ENCODE peak calls at places on chromosomes 7 and 10, in five cellular contexts. One of them, this sample, is unnamed.

GRCh38 chr10:30581779-30582380 is 47.7 kb downstream of the LYZL2 start:
- DNase-seq in HT1080: peak
- DNase-seq in GM18507: peak
- DNase-seq in HuH-7.5: peak
- DNase-seq in stimulated activated CD4-positive, alpha-beta T cell treated with anti-CD3 and anti-CD28 coated beads, Interleukin-2, amount 100 ng/mL, for 48 hours: peak
- DNase-seq in this sample: peak

GRCh38 chr10:70584941-70585544 is 17.5 kb downstream of the PRF1 start:
- DNase-seq in HT1080: no peak
- DNase-seq in GM18507: no peak
- DNase-seq in HuH-7.5: no peak
- DNase-seq in stimulated activated CD4-positive, alpha-beta T cell treated with anti-CD3 and anti-CD28 coated beads, Interleukin-2, amount 100 ng/mL, for 48 hours: no peak
- DNase-seq in this sample: no peak

GRCh38 chr7:29457141-29457561 is 106.5 kb upstream of the PRR15 start:
- DNase-seq in HT1080: no peak
- DNase-seq in GM18507: no peak
- DNase-seq in HuH-7.5: no peak
- DNase-seq in stimulated activated CD4-positive, alpha-beta T cell treated with anti-CD3 and anti-CD28 coated beads, Interleukin-2, amount 100 ng/mL, for 48 hours: no peak
- DNase-seq in this sample: no peak

GRCh38 chr7:42573904-42574692 is 337.1 kb upstream of the GLI3 start:
- DNase-seq in HT1080: no peak
- DNase-seq in GM18507: no peak
- DNase-seq in HuH-7.5: no peak
- DNase-seq in stimulated activated CD4-positive, alpha-beta T cell treated with anti-CD3 and anti-CD28 coated beads, Interleukin-2, amount 100 ng/mL, for 48 hours: no peak
- DNase-seq in this sample: no peak

GRCh38 chr7:88922944-88923343 is 127.4 kb upstream of the TEX47 start:
- DNase-seq in HT1080: peak
- DNase-seq in GM18507: no peak
- DNase-seq in HuH-7.5: no peak
- DNase-seq in stimulated activated CD4-positive, alpha-beta T cell treated with anti-CD3 and anti-CD28 coated beads, Interleukin-2, amount 100 ng/mL, for 48 hours: no peak
- DNase-seq in this sample: no peak

GRCh38 chr10:35035641-35036040 is 54.5 kb downstream of the CUL2 start:
- DNase-seq in HT1080: no peak
- DNase-seq in GM18507: no peak
- DNase-seq in HuH-7.5: no peak
- DNase-seq in stimulated activated CD4-positive, alpha-beta T cell treated with anti-CD3 and anti-CD28 coated beads, Interleukin-2, amount 100 ng/mL, for 48 hours: no peak
- DNase-seq in this sample: no peak

GRCh38 chr10:71213761-71214440 is 1.5 kb downstream of the UNC5B start:
- DNase-seq in HT1080: peak
- DNase-seq in GM18507: no peak
- DNase-seq in HuH-7.5: no peak
- DNase-seq in stimulated activated CD4-positive, alpha-beta T cell treated with anti-CD3 and anti-CD28 coated beads, Interleukin-2, amount 100 ng/mL, for 48 hours: no peak
- DNase-seq in this sample: no peak

GRCh38 chr10:89217057-89217990 is 10.2 kb upstream of the CH25H start:
- DNase-seq in HT1080: peak
- DNase-seq in GM18507: no peak
- DNase-seq in HuH-7.5: no peak
- DNase-seq in stimulated activated CD4-positive, alpha-beta T cell treated with anti-CD3 and anti-CD28 coated beads, Interleukin-2, amount 100 ng/mL, for 48 hours: peak
- DNase-seq in this sample: peak

GRCh38 chr7:92797284-92797683 is 39.1 kb downstream of the CDK6 start:
- DNase-seq in HT1080: no peak
- DNase-seq in GM18507: no peak
- DNase-seq in HuH-7.5: no peak
- DNase-seq in stimulated activated CD4-positive, alpha-beta T cell treated with anti-CD3 and anti-CD28 coated beads, Interleukin-2, amount 100 ng/mL, for 48 hours: no peak
- DNase-seq in this sample: no peak

GRCh38 chr10:125881192-125881591 is at the start of gene DHX32:
- DNase-seq in HT1080: no peak
- DNase-seq in GM18507: no peak
- DNase-seq in HuH-7.5: no peak
- DNase-seq in stimulated activated CD4-positive, alpha-beta T cell treated with anti-CD3 and anti-CD28 coated beads, Interleukin-2, amount 100 ng/mL, for 48 hours: no peak
- DNase-seq in this sample: no peak

GRCh38 chr10:24983946-24984345 is 31.5 kb upstream of the PRTFDC1 start:
- DNase-seq in HT1080: no peak
- DNase-seq in GM18507: no peak
- DNase-seq in HuH-7.5: no peak
- DNase-seq in stimulated activated CD4-positive, alpha-beta T cell treated with anti-CD3 and anti-CD28 coated beads, Interleukin-2, amount 100 ng/mL, for 48 hours: no peak
- DNase-seq in this sample: no peak

GRCh38 chr10:124640538-124641231 is 103.5 kb downstream of the FAM53B start:
- DNase-seq in HT1080: no peak
- DNase-seq in GM18507: no peak
- DNase-seq in HuH-7.5: peak
- DNase-seq in stimulated activated CD4-positive, alpha-beta T cell treated with anti-CD3 and anti-CD28 coated beads, Interleukin-2, amount 100 ng/mL, for 48 hours: no peak
- DNase-seq in this sample: no peak

GRCh38 chr10:24251547-24251946 is 42.6 kb downstream of the KIAA1217 start:
- DNase-seq in HT1080: no peak
- DNase-seq in GM18507: no peak
- DNase-seq in HuH-7.5: no peak
- DNase-seq in stimulated activated CD4-positive, alpha-beta T cell treated with anti-CD3 and anti-CD28 coated beads, Interleukin-2, amount 100 ng/mL, for 48 hours: no peak
- DNase-seq in this sample: no peak

GRCh38 chr7:141737118-141737835 is 881 bp upstream of the SSBP1 start:
- DNase-seq in HT1080: peak
- DNase-seq in GM18507: no peak
- DNase-seq in HuH-7.5: peak
- DNase-seq in stimulated activated CD4-positive, alpha-beta T cell treated with anti-CD3 and anti-CD28 coated beads, Interleukin-2, amount 100 ng/mL, for 48 hours: no peak
- DNase-seq in this sample: peak

GRCh38 chr7:37349979-37350590 is 98.6 kb downstream of the ELMO1 start:
- DNase-seq in HT1080: no peak
- DNase-seq in GM18507: no peak
- DNase-seq in HuH-7.5: no peak
- DNase-seq in stimulated activated CD4-positive, alpha-beta T cell treated with anti-CD3 and anti-CD28 coated beads, Interleukin-2, amount 100 ng/mL, for 48 hours: no peak
- DNase-seq in this sample: no peak

GRCh38 chr10:131681122-131681521 is 219.7 kb upstream of the PPP2R2D start:
- DNase-seq in HT1080: no peak
- DNase-seq in GM18507: no peak
- DNase-seq in HuH-7.5: no peak
- DNase-seq in stimulated activated CD4-positive, alpha-beta T cell treated with anti-CD3 and anti-CD28 coated beads, Interleukin-2, amount 100 ng/mL, for 48 hours: no peak
- DNase-seq in this sample: no peak

GRCh38 chr7:2471396-2471795 is 4.8 kb downstream of the GRIFIN start:
- DNase-seq in HT1080: peak
- DNase-seq in GM18507: no peak
- DNase-seq in HuH-7.5: no peak
- DNase-seq in stimulated activated CD4-positive, alpha-beta T cell treated with anti-CD3 and anti-CD28 coated beads, Interleukin-2, amount 100 ng/mL, for 48 hours: no peak
- DNase-seq in this sample: no peak

GRCh38 chr7:41385996-41386395 is 316.9 kb downstream of the INHBA start:
- DNase-seq in HT1080: peak
- DNase-seq in GM18507: no peak
- DNase-seq in HuH-7.5: no peak
- DNase-seq in stimulated activated CD4-positive, alpha-beta T cell treated with anti-CD3 and anti-CD28 coated beads, Interleukin-2, amount 100 ng/mL, for 48 hours: no peak
- DNase-seq in this sample: no peak

GRCh38 chr10:102555781-102556328 is 52.1 kb downstream of the SUFU start:
- DNase-seq in HT1080: peak
- DNase-seq in GM18507: no peak
- DNase-seq in HuH-7.5: no peak
- DNase-seq in stimulated activated CD4-positive, alpha-beta T cell treated with anti-CD3 and anti-CD28 coated beads, Interleukin-2, amount 100 ng/mL, for 48 hours: no peak
- DNase-seq in this sample: no peak

GRCh38 chr7:26169271-26169670 is 17.3 kb downstream of the NFE2L3 start:
- DNase-seq in HT1080: no peak
- DNase-seq in GM18507: no peak
- DNase-seq in HuH-7.5: no peak
- DNase-seq in stimulated activated CD4-positive, alpha-beta T cell treated with anti-CD3 and anti-CD28 coated beads, Interleukin-2, amount 100 ng/mL, for 48 hours: no peak
- DNase-seq in this sample: no peak